ENCODE peak calls at places on chromosome 11, in seven cellular contexts. H is IMR-90, L is neuronal stem cell, S is trophoblast cell, A is H9, Y is H1, W is mesenchymal stem cell. U is an unnamed sample.
A peak's percentile ranks its signal among the peaks of the same experiment; 100 is the strongest.

GRCh38 chr11:126482586-126483108 is 127.2 kb downstream of the ST3GAL4 start:
- DNase-seq in S (no peak), H (peak; percentile 6), Y (no peak), L (no peak), A (no peak), W (no peak), U (no peak)

GRCh38 chr11:8384199-8384821 is 120.6 kb upstream of the LMO1 start:
- DNase-seq in A (peak; percentile 74), H (no peak), Y (no peak), L (no peak), S (no peak), W (peak; percentile 75), U (peak; percentile 69)

GRCh38 chr11:74330065-74330858 is 18.8 kb upstream of the P4HA3 start:
- DNase-seq in S (no peak), H (peak; percentile 80), Y (no peak), A (no peak), W (peak; percentile 54), L (no peak), U (no peak)

GRCh38 chr11:80194016-80194415 is 753.2 kb upstream of the TENM4 start:
- DNase-seq in W (no peak), H (no peak), S (no peak), L (no peak), Y (no peak), A (no peak), U (no peak)

GRCh38 chr11:110896358-110896757 is 184.1 kb upstream of the ARHGAP20 start:
- DNase-seq in A (no peak), H (peak; percentile 86), L (no peak), S (no peak), W (peak; percentile 57), Y (no peak), U (peak; percentile 38)

GRCh38 chr11:66011785-66012303 is at the start of gene CST6:
- DNase-seq in Y (no peak), H (no peak), W (no peak), L (no peak), A (peak; percentile 63), S (no peak), U (no peak)

GRCh38 chr11:129248618-129249017 is 56.5 kb upstream of the ARHGAP32 start:
- DNase-seq in A (no peak), S (no peak), L (no peak), W (peak; percentile 31), H (peak; percentile 80), Y (no peak), U (no peak)

GRCh38 chr11:113553235-113553634 is 78.0 kb upstream of the DRD2 start:
- DNase-seq in H (peak; percentile 89), A (peak; percentile 73), L (peak; percentile 45), W (peak; percentile 95), Y (peak; percentile 49), S (peak; percentile 93), U (peak; percentile 94)

GRCh38 chr11:2954263-2954662 is 25.0 kb upstream of the PHLDA2 start:
- DNase-seq in W (no peak), H (peak; percentile 18), S (no peak), A (no peak), Y (no peak), L (no peak), U (no peak)

GRCh38 chr11:126548576-126549272 is 193.2 kb downstream of the ST3GAL4 start:
- DNase-seq in W (no peak), Y (no peak), S (no peak), A (no peak), L (no peak), H (no peak), U (no peak)

GRCh38 chr11:13003726-13004493 is 5.2 kb upstream of the RASSF10 start:
- DNase-seq in S (no peak), A (no peak), H (no peak), Y (no peak), L (no peak), W (no peak), U (no peak)

GRCh38 chr11:1343391-1344055 is 34.1 kb upstream of the TOLLIP start:
- DNase-seq in Y (no peak), H (no peak), L (no peak), S (no peak), A (no peak), W (no peak), U (no peak)

GRCh38 chr11:94762208-94762607 is 5.9 kb upstream of the AMOTL1 start:
- DNase-seq in H (no peak), Y (no peak), L (no peak), A (no peak), S (no peak), W (no peak), U (peak; percentile 61)

GRCh38 chr11:103673773-103674172 is 362.7 kb upstream of the DDI1 start:
- DNase-seq in H (peak; percentile 71), W (peak; percentile 43), L (no peak), A (no peak), S (no peak), Y (no peak), U (no peak)

GRCh38 chr11:26048271-26048670 is 283.7 kb upstream of the ANO3 start:
- DNase-seq in L (no peak), H (no peak), S (no peak), A (no peak), Y (no peak), W (no peak), U (no peak)

GRCh38 chr11:122267602-122268001 is 151.6 kb upstream of the BLID start:
- DNase-seq in Y (no peak), A (no peak), W (peak; percentile 17), S (no peak), H (peak; percentile 56), L (no peak), U (peak; percentile 89)

DNA sequence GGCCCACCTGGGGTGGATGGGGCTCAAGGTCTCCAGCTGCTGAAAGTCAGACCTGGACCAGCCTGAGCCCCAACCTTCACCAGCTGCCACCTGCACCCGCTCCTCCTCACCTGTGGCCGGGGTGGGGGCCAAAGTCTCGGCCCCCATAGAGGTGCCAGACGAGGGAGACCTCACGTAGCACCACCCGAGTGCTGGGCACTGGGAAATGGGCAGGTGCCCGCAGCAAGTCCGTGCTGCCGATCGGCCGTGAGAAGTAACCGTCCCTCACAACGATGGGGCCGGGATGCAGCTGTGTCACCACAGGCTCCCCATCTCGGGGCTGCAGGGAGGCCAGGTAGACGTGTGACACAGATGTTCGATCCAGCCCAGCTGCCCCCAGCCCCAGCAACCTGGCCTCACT is 16.2 kb downstream of the ATG2A start:
- DNase-seq in S (no peak), L (no peak), H (no peak), W (no peak), A (no peak), Y (no peak), U (no peak)
- H2AK5ac ChIP-seq in S (no peak overlapping the region), L (no peak overlapping the region), H (no peak overlapping the region), W (no peak overlapping the region), A (no peak overlapping the region), Y (no peak overlapping the region), U (no peak overlapping the region)

GRCh38 chr11:130490682-130491449 is 42.4 kb downstream of the ADAMTS15 start:
- DNase-seq in W (no peak), H (no peak), Y (no peak), A (no peak), L (no peak), S (peak; percentile 35), U (no peak)
- H2AK5ac ChIP-seq in W (no peak overlapping the region), H (no peak overlapping the region), Y (no peak overlapping the region), A (no peak overlapping the region), L (no peak overlapping the region), S (no peak overlapping the region), U (no peak overlapping the region)

GRCh38 chr11:134597452-134597851 is 185.4 kb upstream of the B3GAT1 start:
- DNase-seq in Y (no peak), S (no peak), W (no peak), L (no peak), H (no peak), A (peak; percentile 16), U (no peak)
- H2AK5ac ChIP-seq in Y (no peak overlapping the region), S (no peak overlapping the region), W (no peak overlapping the region), L (no peak overlapping the region), H (no peak overlapping the region), A (no peak overlapping the region), U (no peak overlapping the region)

GRCh38 chr11:123469586-123469985 is 39.5 kb downstream of the GRAMD1B start:
- DNase-seq in A (no peak), L (no peak), S (no peak), Y (no peak), W (no peak), H (no peak), U (no peak)
- H2AK5ac ChIP-seq in A (no peak overlapping the region), L (no peak overlapping the region), S (no peak overlapping the region), Y (no peak overlapping the region), W (no peak overlapping the region), H (no peak overlapping the region), U (no peak overlapping the region)

DNA sequence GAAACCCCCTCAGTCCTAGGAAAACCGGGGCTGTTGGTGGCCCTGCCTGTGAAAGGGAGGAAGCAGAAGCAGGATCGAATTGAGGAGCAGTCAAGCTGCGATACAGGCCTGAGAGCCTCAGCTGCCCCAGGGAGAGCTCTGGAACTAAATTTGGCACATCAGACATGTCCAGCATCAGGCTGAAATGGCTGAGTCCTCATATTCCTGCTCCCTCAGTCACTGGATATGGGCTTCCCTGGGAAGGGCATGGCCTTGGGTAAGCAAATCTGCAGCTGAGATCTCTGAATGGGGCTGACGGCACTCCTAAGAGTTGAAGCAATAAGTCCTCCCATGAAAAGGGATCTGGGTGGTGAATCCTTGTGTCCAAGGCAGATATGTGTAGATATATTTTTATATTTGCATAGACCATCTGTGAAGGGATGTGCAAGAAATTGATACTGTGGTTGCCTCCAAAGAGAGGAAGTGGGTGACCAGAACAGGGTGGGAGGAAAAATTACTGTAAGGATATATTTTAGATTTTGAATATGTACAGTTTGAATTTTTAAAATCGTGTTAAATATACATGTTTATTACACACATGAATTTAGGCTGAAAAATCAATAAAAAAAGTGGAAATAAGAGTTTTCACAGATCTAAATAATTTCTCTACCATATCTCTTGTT is 45.5 kb downstream of the APIP start:
- DNase-seq in W (no peak), S (no peak), Y (no peak), A (no peak), L (no peak), H (no peak), U (no peak)
- H2AK5ac ChIP-seq in W (no peak overlapping the region), S (no peak overlapping the region), Y (no peak overlapping the region), A (no peak overlapping the region), L (no peak overlapping the region), H (no peak overlapping the region), U (no peak overlapping the region)

GRCh38 chr11:107176148-107177105 is 158.2 kb upstream of the GUCY1A2 start:
- DNase-seq in W (no peak), A (no peak), L (no peak), S (no peak), Y (no peak), H (no peak), U (no peak)
- H2AK5ac ChIP-seq in W (no peak overlapping the region), A (no peak overlapping the region), L (no peak overlapping the region), S (no peak overlapping the region), Y (no peak overlapping the region), H (no peak overlapping the region), U (no peak overlapping the region)

GRCh38 chr11:56948991-56949390 is 39.7 kb upstream of the OR5AK2 start:
- DNase-seq in L (no peak), Y (no peak), A (no peak), W (no peak), S (no peak), H (no peak), U (no peak)
- H2AK5ac ChIP-seq in L (no peak overlapping the region), Y (no peak overlapping the region), A (no peak overlapping the region), W (no peak overlapping the region), S (no peak overlapping the region), H (no peak overlapping the region), U (no peak overlapping the region)

U was measured in mesendoderm.